ENCODE peak calls at places on chromosomes 5 and 9, in five cellular contexts. Q is choroid plexus epithelial cell, H is uterus, P is stomach, G is heart left ventricle. B is an unnamed sample.

GRCh38 chr9:109905472-109905871 is 125.5 kb downstream of the PALM2AKAP2 start:
- DNase-seq in G (no peak), H (no peak), Q (no peak), P (no peak), B (no peak)

GRCh38 chr9:33620738-33621439 is 96.8 kb downstream of the ANKRD18B start:
- DNase-seq in Q (peak), H (no peak), P (no peak), G (no peak), B (peak)

GRCh38 chr5:13648822-13649221 is 295.7 kb downstream of the DNAH5 start:
- DNase-seq in G (no peak), Q (no peak), P (no peak), H (no peak), B (no peak)

GRCh38 chr9:37534412-37534811 is 41.8 kb downstream of the FBXO10 start:
- DNase-seq in Q (no peak), G (no peak), H (no peak), P (no peak), B (no peak)

GRCh38 chr5:119031905-119032304 is 39.0 kb upstream of the DMXL1 start:
- DNase-seq in H (no peak), P (no peak), Q (no peak), G (no peak), B (no peak)

GRCh38 chr9:136062657-136063439 is 32.2 kb downstream of the NACC2 start:
- DNase-seq in H (no peak), P (no peak), Q (no peak), G (no peak), B (no peak)

GRCh38 chr5:114935490-114935889 is 234.2 kb downstream of the TRIM36 start:
- DNase-seq in H (no peak), P (no peak), G (no peak), Q (no peak), B (no peak)

GRCh38 chr5:172380992-172381643 is 73.2 kb downstream of the SH3PXD2B start:
- DNase-seq in Q (no peak), P (peak), G (peak), H (peak), B (peak)

GRCh38 chr5:54620583-54620933 is 103.0 kb downstream of the SNX18 start:
- DNase-seq in Q (no peak), P (no peak), H (no peak), G (no peak), B (no peak)

GRCh38 chr5:56269216-56269927 is 36.2 kb upstream of the ANKRD55 start:
- DNase-seq in P (no peak), H (no peak), Q (peak), G (no peak), B (no peak)

GRCh38 chr5:584846-585245 is 27.3 kb upstream of the CEP72 start:
- DNase-seq in Q (no peak), G (no peak), H (no peak), P (peak), B (no peak)

GRCh38 chr5:77909237-77909636 is 133.1 kb upstream of the TBCA start:
- DNase-seq in Q (no peak), G (no peak), H (no peak), P (no peak), B (no peak)

GRCh38 chr9:93028448-93029006 is 30.0 kb upstream of the SUSD3 start:
- DNase-seq in Q (no peak), H (no peak), G (no peak), P (no peak), B (no peak)

GRCh38 chr9:37602817-37603216 is 10.4 kb upstream of the TOMM5 start:
- DNase-seq in Q (no peak), P (peak), H (no peak), G (no peak), B (no peak)

GRCh38 chr5:106397700-106398099 is 1273.0 kb downstream of the EFNA5 start:
- DNase-seq in Q (peak), H (no peak), G (no peak), P (no peak), B (peak)

GRCh38 chr9:37678789-37679273 is 28.1 kb downstream of the FRMPD1 start:
- DNase-seq in Q (peak), H (no peak), G (no peak), P (no peak), B (no peak)

GRCh38 chr9:98442114-98442513 is 186.7 kb upstream of the TBC1D2 start:
- DNase-seq in G (no peak), P (no peak), H (no peak), Q (no peak), B (no peak)

GRCh38 chr9:37486616-37487544 is 1.1 kb downstream of the POLR1E start:
- DNase-seq in Q (peak), H (peak), P (no peak), G (peak), B (peak)

GRCh38 chr5:87048156-87048555 is 219.5 kb upstream of the RASA1 start:
- DNase-seq in P (no peak), H (no peak), Q (no peak), G (no peak), B (no peak)

GRCh38 chr9:109003116-109003515 is 10.2 kb downstream of the CTNNAL1 start:
- DNase-seq in Q (no peak), G (no peak), P (no peak), H (no peak), B (no peak)

GRCh38 chr5:34526682-34527305 is 129.3 kb upstream of the RAI14 start:
- DNase-seq in H (no peak), G (no peak), P (no peak), Q (no peak), B (no peak)

GRCh38 chr9:127083598-127083997 is 38.8 kb downstream of the ANGPTL2 start:
- DNase-seq in P (no peak), H (no peak), Q (peak), G (no peak), B (no peak)

GRCh38 chr9:133590231-133590855 is 18.8 kb downstream of the FAM163B start:
- DNase-seq in G (no peak), H (no peak), P (no peak), Q (no peak), B (no peak)

GRCh38 chr5:132887326-132887725 is 13.9 kb downstream of the LEAP2 start:
- DNase-seq in P (no peak), G (no peak), H (no peak), Q (peak), B (no peak)

GRCh38 chr5:151750121-151750520 is 8.3 kb downstream of the ATOX1 start:
- DNase-seq in H (no peak), Q (no peak), P (no peak), G (no peak), B (no peak)

DNA sequence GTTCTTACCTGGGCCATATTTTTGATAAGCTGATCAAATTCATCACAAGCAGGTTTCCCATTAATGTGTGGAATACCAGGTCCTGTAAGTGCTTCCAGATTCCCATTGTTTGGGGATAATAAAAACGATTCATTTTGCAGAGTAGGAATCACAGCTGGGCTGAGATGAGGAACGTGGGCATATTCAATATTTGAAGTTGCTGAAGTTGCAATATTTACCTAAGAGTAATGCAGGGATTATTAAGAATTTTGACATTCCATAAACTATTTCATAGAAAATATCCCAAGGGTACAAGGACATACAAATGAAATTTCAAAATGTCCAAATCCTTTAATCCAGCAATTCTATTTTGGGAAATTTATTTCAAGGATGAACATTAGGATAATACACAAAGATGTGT is 55.1 kb downstream of the MPDZ start:
- DNase-seq in G (no peak), Q (no peak), P (no peak), H (no peak), B (no peak)
- TF ChIP-seq CTCF in G (no peak), Q (no peak), P (no peak), H (no peak), B (no peak)

DNA sequence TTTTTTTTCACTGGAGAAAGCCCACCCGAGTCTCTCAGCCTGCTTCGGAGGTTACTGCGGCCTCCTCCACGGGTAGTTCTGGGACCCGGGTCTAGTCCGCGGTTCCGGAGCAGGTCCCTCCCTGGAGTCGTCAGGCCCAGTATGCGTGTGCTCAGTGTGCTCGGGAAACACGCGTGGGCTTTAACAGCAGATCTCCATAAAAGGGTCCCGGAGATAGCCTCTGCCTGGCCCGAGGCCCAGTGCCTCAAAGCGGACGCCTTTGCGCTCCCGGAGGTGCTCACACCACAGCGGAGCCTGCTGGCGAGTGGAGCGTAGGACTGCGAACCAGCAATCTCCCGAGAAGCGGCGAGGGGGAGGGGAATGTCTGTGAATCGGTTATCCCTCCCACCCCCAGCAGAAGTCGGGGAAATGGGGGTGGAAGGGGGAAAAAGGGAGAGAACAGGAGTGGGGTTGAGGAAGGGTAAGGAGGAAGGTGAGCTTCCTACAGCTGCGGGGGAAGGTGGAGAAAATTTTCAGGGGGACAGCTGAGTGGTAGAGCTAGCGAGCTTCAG is 28.7 kb downstream of the CDKN2A start:
- DNase-seq in Q (peak), H (no peak), G (no peak), P (peak), B (peak)
- H3K4me3 ChIP-seq in Q (peak), H (no peak), G (no peak), P (peak), B (peak)

GRCh38 chr5:135544666-135545045 is 8.9 kb upstream of the NEUROG1 start:
- DNase-seq in P (no peak), H (no peak), G (no peak), Q (no peak), B (no peak)
- TF ChIP-seq CTCF in P (no peak), H (no peak), G (no peak), Q (no peak), B (no peak)

GRCh38 chr5:154479160-154479943 is 1.3 kb upstream of the HAND1 start:
- DNase-seq in H (no peak), P (no peak), Q (no peak), G (no peak), B (no peak)
- H3K4me3 ChIP-seq in H (no peak), P (no peak), Q (no peak), G (no peak), B (no peak)

DNA sequence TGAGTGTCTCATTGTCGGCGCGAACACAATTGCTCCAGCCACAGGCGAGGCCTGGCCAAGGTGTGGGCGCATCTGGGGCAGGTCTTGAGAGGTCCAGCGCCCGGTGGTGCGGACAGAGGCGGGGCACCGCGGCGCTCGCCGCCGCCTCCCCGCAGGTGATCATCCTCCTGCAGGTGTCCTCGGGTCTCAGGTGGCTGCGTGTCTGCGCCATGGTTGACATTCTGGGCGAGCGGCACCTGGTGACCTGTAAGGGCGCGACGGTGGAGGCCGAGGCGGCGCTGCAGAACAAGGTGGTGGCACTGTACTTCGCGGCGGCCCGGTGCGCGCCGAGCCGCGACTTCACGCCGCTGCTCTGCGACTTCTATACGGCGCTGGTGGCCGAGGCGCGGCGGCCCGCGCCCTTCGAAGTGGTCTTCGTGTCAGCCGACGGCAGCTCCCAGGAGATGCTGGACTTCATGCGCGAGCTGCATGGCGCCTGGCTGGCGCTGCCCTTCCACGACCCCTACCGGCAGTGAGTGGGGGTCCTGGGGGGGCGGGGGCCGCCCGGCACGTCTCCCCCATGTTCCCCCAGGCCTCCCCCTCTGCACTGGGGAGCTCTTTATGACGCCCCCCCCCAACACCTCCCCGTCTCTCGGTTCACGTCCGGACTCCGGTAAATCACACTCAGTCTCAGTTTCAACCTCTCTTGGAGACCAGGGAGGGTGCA is 401 bp downstream of the NXNL2 start:
- DNase-seq in P (peak), H (peak), Q (no peak), G (no peak), B (no peak)
- TF ChIP-seq CTCF in P (no peak), H (no peak), Q (peak), G (no peak), B (no peak)

GRCh38 chr5:107669543-107670027 is 1.2 kb downstream of the EFNA5 start:
- DNase-seq in Q (peak), G (peak), P (peak), H (no peak), B (no peak)
- H3K4me3 ChIP-seq in Q (peak), G (peak), P (peak), H (peak), B (peak)

DNA sequence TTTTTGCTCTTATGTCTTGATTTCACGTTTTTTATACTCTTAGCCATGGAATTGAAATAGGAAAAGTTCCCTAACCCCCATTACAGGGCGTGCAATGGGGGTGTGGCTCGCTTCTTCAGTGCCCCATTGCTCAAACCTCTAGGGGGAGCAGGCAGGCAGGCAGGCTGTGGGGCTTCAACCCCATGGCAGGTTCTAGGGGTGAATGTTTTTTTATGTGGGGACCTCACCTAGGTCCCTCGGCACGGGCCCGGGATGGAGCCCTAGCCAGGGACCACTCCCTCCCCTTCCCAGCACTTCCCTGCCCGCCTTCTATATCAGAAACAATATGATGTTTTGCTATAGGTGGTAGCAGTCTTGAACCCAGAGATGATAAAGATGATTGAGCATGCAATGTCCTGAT is 221.3 kb upstream of the SMC2 start:
- DNase-seq in Q (no peak), H (no peak), G (no peak), P (no peak), B (no peak)
- TF ChIP-seq CTCF in Q (no peak), H (no peak), G (no peak), P (no peak), B (no peak)

DNA sequence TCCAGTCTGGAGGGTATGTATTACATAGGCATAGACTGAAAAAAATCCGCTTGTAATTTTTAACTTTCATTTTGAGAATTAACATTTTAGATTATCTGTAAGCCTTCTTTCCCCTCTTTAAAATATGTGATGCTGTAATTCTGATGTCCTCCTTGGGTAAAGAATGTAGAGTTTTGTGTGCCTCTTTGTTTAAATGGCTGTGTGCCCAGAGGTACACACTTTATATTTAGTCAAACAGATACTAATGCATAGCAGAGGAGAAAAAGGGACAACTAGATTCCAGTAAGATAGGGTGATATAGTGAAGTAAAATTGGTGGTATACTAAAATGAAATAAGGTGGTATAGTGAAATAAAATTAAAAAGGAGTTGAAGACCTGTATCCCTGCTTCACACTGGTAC is 1.3 kb downstream of the FBXO38 start:
- DNase-seq in Q (no peak), H (no peak), G (no peak), P (no peak), B (no peak)
- H3K4me3 ChIP-seq in Q (no peak), H (no peak), G (no peak), P (no peak), B (peak)